ENCODE peak calls at places on chromosomes 5 and 9, in seven cellular contexts. E, T, Z, V, H, S and K are unnamed samples.

GRCh38 chr5:52693279-52693678 is 94.4 kb upstream of the ITGA1 start:
- DNase-seq in S (no peak), H (no peak), T (peak; percentile 31), V (peak; percentile 34), E (no peak), Z (peak; percentile 66), K (no peak)

GRCh38 chr5:60852940-60853339 is 8.9 kb upstream of the ELOVL7 start:
- DNase-seq in S (no peak), T (no peak), Z (no peak), V (no peak), H (no peak), E (no peak), K (no peak)

GRCh38 chr9:93066978-93067603 is 8.6 kb downstream of the SUSD3 start:
- DNase-seq in T (no peak), H (no peak), V (no peak), Z (no peak), S (no peak), E (no peak), K (no peak)

GRCh38 chr9:29588361-29588760 is 2015.1 kb upstream of the C9orf72 start:
- DNase-seq in V (no peak), E (no peak), Z (no peak), T (no peak), S (no peak), H (no peak), K (no peak)

GRCh38 chr9:121772600-121773285 is 121.3 kb downstream of the DAB2IP start:
- DNase-seq in H (peak; percentile 79), S (no peak), V (no peak), Z (peak; percentile 94), E (peak; percentile 54), T (peak; percentile 83), K (peak; percentile 47)

GRCh38 chr9:30293231-30293630 is 2091.2 kb upstream of the ACO1 start:
- DNase-seq in H (no peak), S (no peak), T (no peak), Z (no peak), E (no peak), V (no peak), K (no peak)

GRCh38 chr9:129027685-129028191 is 393 bp downstream of the SH3GLB2 start:
- DNase-seq in S (no peak), E (no peak), V (peak; percentile 67), H (no peak), T (no peak), Z (peak; percentile 72), K (peak; percentile 84)

GRCh38 chr9:129270903-129271431 is 92.9 kb upstream of the IER5L start:
- DNase-seq in E (peak; percentile 39), H (peak; percentile 50), S (no peak), T (no peak), V (no peak), Z (no peak), K (peak; percentile 8)

GRCh38 chr5:111930905-111931461 is 174.0 kb upstream of the NREP start:
- DNase-seq in Z (no peak), E (no peak), T (no peak), V (no peak), S (no peak), H (no peak), K (no peak)

GRCh38 chr5:105885266-105885665 is 1785.5 kb downstream of the EFNA5 start:
- DNase-seq in S (no peak), T (no peak), Z (no peak), E (no peak), H (no peak), V (no peak), K (no peak)

GRCh38 chr9:78905387-78905786 is 608.5 kb downstream of the PSAT1 start:
- DNase-seq in Z (no peak), E (no peak), S (no peak), H (no peak), T (no peak), V (no peak), K (no peak)

GRCh38 chr5:17187401-17187800 is 30.0 kb upstream of the BASP1 start:
- DNase-seq in E (no peak), V (no peak), Z (no peak), H (no peak), S (no peak), T (no peak), K (no peak)

GRCh38 chr5:66986009-66986408 is 210.6 kb downstream of the CD180 start:
- DNase-seq in S (no peak), T (no peak), Z (no peak), V (no peak), H (no peak), E (no peak), K (no peak)

GRCh38 chr9:112180387-112180881 is 5.3 kb upstream of the SUSD1 start:
- DNase-seq in Z (peak; percentile 32), T (no peak), H (no peak), V (no peak), S (peak; percentile 49), E (no peak), K (no peak)

GRCh38 chr5:6766558-6767191 is 53.4 kb downstream of the TENT4A start:
- DNase-seq in Z (peak; percentile 97), S (no peak), V (peak; percentile 46), E (no peak), T (peak; percentile 89), H (peak; percentile 95), K (peak; percentile 94)

GRCh38 chr5:62489471-62489870 is 76.9 kb downstream of the IPO11 start:
- DNase-seq in Z (no peak), T (no peak), E (no peak), H (no peak), V (no peak), S (no peak), K (no peak)

GRCh38 chr5:83095973-83096539 is 18.7 kb downstream of the XRCC4 start:
- DNase-seq in Z (peak; percentile 43), H (no peak), S (no peak), T (no peak), E (no peak), V (no peak), K (no peak)

GRCh38 chr5:168073311-168073710 is 218.1 kb upstream of the WWC1 start:
- DNase-seq in T (no peak), S (no peak), Z (no peak), H (no peak), E (no peak), V (no peak), K (no peak)

GRCh38 chr5:168075387-168075786 is 216.1 kb upstream of the WWC1 start:
- DNase-seq in T (no peak), V (no peak), S (no peak), H (no peak), Z (no peak), E (no peak), K (no peak)

GRCh38 chr5:168072665-168073064 is 218.8 kb upstream of the WWC1 start:
- DNase-seq in T (no peak), H (no peak), V (no peak), Z (no peak), S (no peak), E (no peak), K (no peak)

GRCh38 chr5:168073991-168074800 is 217.2 kb upstream of the WWC1 start:
- DNase-seq in T (no peak), V (no peak), H (no peak), S (no peak), Z (no peak), E (no peak), K (no peak)

GRCh38 chr5:168076561-168076991 is 214.9 kb upstream of the WWC1 start:
- DNase-seq in S (no peak), E (no peak), H (no peak), Z (peak; percentile 36), V (no peak), T (peak; percentile 35), K (peak; percentile 53)
- H3K27ac ChIP-seq in S (no peak overlapping the region), E (no peak overlapping the region), H (no peak overlapping the region), Z (no peak overlapping the region), V (no peak overlapping the region), T (peak overlapping the region; percentile 37), K (no peak overlapping the region)

DNA sequence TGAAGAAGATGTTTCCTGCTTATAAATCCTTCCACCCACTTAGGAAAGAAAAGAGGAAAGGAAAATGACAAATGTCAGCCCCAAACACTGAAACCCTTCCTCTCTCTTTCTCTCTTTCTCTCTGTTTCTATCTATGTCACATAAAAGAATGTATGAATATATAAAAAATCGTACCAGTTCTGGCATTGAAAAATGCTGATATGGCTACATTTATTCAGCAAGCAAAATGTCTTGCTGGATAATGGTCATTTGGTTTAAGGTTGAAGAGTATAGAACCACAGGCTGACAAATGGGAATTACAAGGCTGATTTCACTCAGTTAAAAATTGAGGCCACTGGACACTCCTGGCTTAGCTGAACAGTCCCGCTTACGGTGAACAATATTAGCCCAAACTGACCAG is 335.9 kb downstream of the PARP8 start:
- DNase-seq in V (no peak), S (no peak), T (no peak), H (no peak), Z (no peak), E (no peak), K (no peak)
- H3K4me1 ChIP-seq in V (no peaks in the 10 kb centered on the region), S (no peaks in the 10 kb centered on the region), T (no peaks in the 10 kb centered on the region), H (no peaks in the 10 kb centered on the region), Z (no peaks in the 10 kb centered on the region), E (no peaks in the 10 kb centered on the region), K (no peaks in the 10 kb centered on the region)

DNA sequence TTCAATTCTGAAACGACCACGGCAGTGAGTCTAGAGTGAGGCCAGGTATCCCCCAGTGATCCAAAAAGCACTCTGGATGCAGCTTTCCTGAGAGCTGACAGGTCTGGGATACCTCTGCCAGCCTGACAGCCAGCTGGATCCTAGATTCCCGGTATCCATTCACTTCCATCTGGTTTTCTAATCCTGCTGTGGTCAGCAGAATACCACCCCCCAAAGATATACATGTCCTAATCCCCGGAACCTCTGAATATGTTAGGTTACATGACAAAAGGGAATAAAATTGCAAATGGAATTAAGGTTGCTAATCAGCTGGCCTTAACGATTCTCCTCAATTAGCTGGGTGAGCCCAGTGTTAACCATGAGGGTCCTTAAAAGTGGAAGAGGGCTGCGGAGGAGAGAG is 1.4 kb upstream of the ZNF79 start:
- DNase-seq in H (no peak), E (no peak), S (no peak), T (no peak), V (no peak), Z (no peak), K (no peak)
- H3K27ac ChIP-seq in H (no peak overlapping the region), E (peak overlapping the region; percentile 86), S (no peak overlapping the region), T (no peak overlapping the region), V (peak overlapping the region; percentile 93), Z (no peak overlapping the region), K (peak overlapping the region; percentile 90)

DNA sequence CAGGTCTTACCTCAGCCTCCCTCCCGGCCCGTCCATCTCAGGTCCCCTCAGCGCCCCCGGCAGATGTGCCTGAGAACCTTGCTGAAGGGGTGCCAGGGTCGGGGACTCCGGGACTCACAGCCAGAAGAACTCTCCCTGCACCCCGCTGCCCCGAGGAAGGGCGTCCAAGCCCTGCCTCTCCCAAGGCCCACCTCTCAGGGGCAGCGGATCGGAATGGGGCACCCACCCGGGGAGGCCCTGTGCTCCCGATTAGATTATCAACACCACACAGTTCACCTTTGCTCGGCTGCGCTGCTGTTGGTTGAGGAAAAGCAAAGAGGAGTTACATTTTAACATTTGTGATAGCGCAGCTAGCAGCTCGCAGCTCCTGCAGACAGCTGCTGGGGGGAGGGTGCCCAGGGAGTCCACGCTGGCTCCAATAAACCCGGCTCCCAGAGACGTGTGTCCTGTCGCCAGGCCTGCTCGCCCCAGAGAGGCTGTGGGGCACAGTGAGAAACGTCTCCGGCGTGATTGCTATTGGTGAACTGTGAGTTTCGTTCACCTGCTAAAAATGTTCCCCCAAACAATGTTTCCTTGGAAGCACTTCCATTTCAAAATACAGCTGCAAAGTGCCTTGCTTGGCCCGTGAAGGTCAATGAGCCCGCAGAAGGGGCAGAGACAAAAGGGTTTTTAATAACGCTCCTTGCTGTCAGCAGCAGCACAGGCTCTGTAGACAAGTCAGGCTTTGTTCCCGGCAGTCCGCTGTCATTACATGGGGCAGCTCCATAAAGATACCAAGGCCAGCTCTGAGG is 18.6 kb upstream of the SLC6A19 start:
- DNase-seq in H (peak; percentile 65), Z (no peak), V (no peak), T (no peak), S (no peak), E (no peak), K (peak; percentile 38)
- H3K4me1 ChIP-seq in H (no peaks in the 10 kb centered on the region), Z (no peaks in the 10 kb centered on the region), V (no peaks in the 10 kb centered on the region), T (no peaks in the 10 kb centered on the region), S (no peaks in the 10 kb centered on the region), E (no peaks in the 10 kb centered on the region), K (peaks cover 13% of the 10 kb centered on the region)

GRCh38 chr9:4299006-4299795 is 667 bp downstream of the GLIS3 start:
- DNase-seq in T (peak; percentile 24), H (peak; percentile 79), E (peak; percentile 81), Z (peak; percentile 32), S (no peak), V (peak; percentile 44), K (peak; percentile 66)
- H3K27ac ChIP-seq in T (peak overlapping the region; percentile 83), H (peak overlapping the region; percentile 92), E (peak overlapping the region; percentile 93), Z (no peak overlapping the region), S (no peak overlapping the region), V (peak overlapping the region; percentile 93), K (peak overlapping the region; percentile 93)